ENCODE peak calls at places on chromosomes 16 and 17, in nine cellular contexts. One of them, this sample, is unnamed.

GRCh38 chr17:71398706-71399620 is 721.9 kb upstream of the SOX9 start:
- DNase-seq in fibroblast of mammary gland: no peak
- DNase-seq in mesothelial cell of epicardium: no peak
- DNase-seq in omental fat pad: no peak
- DNase-seq in fibroblast of pulmonary artery: peak
- DNase-seq in bronchial epithelial cell: no peak
- DNase-seq in kidney epithelial cell: no peak
- DNase-seq in prostate gland: no peak
- DNase-seq in tibial artery: no peak
- DNase-seq in this sample: no peak

GRCh38 chr17:27882162-27882840 is 10.9 kb downstream of the LYRM9 start:
- DNase-seq in fibroblast of mammary gland: no peak
- DNase-seq in mesothelial cell of epicardium: no peak
- DNase-seq in omental fat pad: no peak
- DNase-seq in fibroblast of pulmonary artery: no peak
- DNase-seq in bronchial epithelial cell: no peak
- DNase-seq in kidney epithelial cell: no peak
- DNase-seq in prostate gland: no peak
- DNase-seq in tibial artery: no peak
- DNase-seq in this sample: no peak

GRCh38 chr16:58366247-58367031 is 25.8 kb upstream of the GINS3 start:
- DNase-seq in fibroblast of mammary gland: peak
- DNase-seq in mesothelial cell of epicardium: no peak
- DNase-seq in omental fat pad: no peak
- DNase-seq in fibroblast of pulmonary artery: peak
- DNase-seq in bronchial epithelial cell: peak
- DNase-seq in kidney epithelial cell: peak
- DNase-seq in prostate gland: no peak
- DNase-seq in tibial artery: no peak
- DNase-seq in this sample: peak

GRCh38 chr16:31875112-31875803 is 1.7 kb downstream of the ZNF267 start:
- DNase-seq in fibroblast of mammary gland: peak
- DNase-seq in mesothelial cell of epicardium: no peak
- DNase-seq in omental fat pad: no peak
- DNase-seq in fibroblast of pulmonary artery: peak
- DNase-seq in bronchial epithelial cell: peak
- DNase-seq in kidney epithelial cell: no peak
- DNase-seq in prostate gland: no peak
- DNase-seq in tibial artery: no peak
- DNase-seq in this sample: peak

GRCh38 chr16:25751230-25751629 is 59.5 kb downstream of the HS3ST4 start:
- DNase-seq in fibroblast of mammary gland: no peak
- DNase-seq in mesothelial cell of epicardium: no peak
- DNase-seq in omental fat pad: no peak
- DNase-seq in fibroblast of pulmonary artery: no peak
- DNase-seq in bronchial epithelial cell: no peak
- DNase-seq in kidney epithelial cell: no peak
- DNase-seq in prostate gland: no peak
- DNase-seq in tibial artery: no peak
- DNase-seq in this sample: no peak

GRCh38 chr16:26606381-26607150 is 460.2 kb upstream of the C16orf82 start:
- DNase-seq in fibroblast of mammary gland: no peak
- DNase-seq in mesothelial cell of epicardium: no peak
- DNase-seq in omental fat pad: no peak
- DNase-seq in fibroblast of pulmonary artery: no peak
- DNase-seq in bronchial epithelial cell: no peak
- DNase-seq in kidney epithelial cell: no peak
- DNase-seq in prostate gland: no peak
- DNase-seq in tibial artery: no peak
- DNase-seq in this sample: no peak

GRCh38 chr17:76997981-76998531 is 129.9 kb downstream of the MGAT5B start:
- DNase-seq in fibroblast of mammary gland: no peak
- DNase-seq in mesothelial cell of epicardium: no peak
- DNase-seq in omental fat pad: no peak
- DNase-seq in fibroblast of pulmonary artery: no peak
- DNase-seq in bronchial epithelial cell: no peak
- DNase-seq in kidney epithelial cell: no peak
- DNase-seq in prostate gland: no peak
- DNase-seq in tibial artery: no peak
- DNase-seq in this sample: no peak

GRCh38 chr17:71496552-71496951 is 624.3 kb upstream of the SOX9 start:
- DNase-seq in fibroblast of mammary gland: no peak
- DNase-seq in mesothelial cell of epicardium: no peak
- DNase-seq in omental fat pad: no peak
- DNase-seq in fibroblast of pulmonary artery: no peak
- DNase-seq in bronchial epithelial cell: peak
- DNase-seq in kidney epithelial cell: no peak
- DNase-seq in prostate gland: no peak
- DNase-seq in tibial artery: no peak
- DNase-seq in this sample: no peak

GRCh38 chr16:86060381-86061317 is 161.7 kb downstream of the IRF8 start:
- DNase-seq in fibroblast of mammary gland: no peak
- DNase-seq in mesothelial cell of epicardium: no peak
- DNase-seq in omental fat pad: no peak
- DNase-seq in fibroblast of pulmonary artery: no peak
- DNase-seq in bronchial epithelial cell: no peak
- DNase-seq in kidney epithelial cell: no peak
- DNase-seq in prostate gland: no peak
- DNase-seq in tibial artery: no peak
- DNase-seq in this sample: no peak

GRCh38 chr17:27559506-27559931 is 71.5 kb upstream of the LGALS9 start:
- DNase-seq in fibroblast of mammary gland: peak
- DNase-seq in mesothelial cell of epicardium: no peak
- DNase-seq in omental fat pad: no peak
- DNase-seq in fibroblast of pulmonary artery: peak
- DNase-seq in bronchial epithelial cell: no peak
- DNase-seq in kidney epithelial cell: no peak
- DNase-seq in prostate gland: no peak
- DNase-seq in tibial artery: peak
- DNase-seq in this sample: no peak

GRCh38 chr16:2912330-2913199 is 834 bp downstream of the FLYWCH1 start:
- DNase-seq in fibroblast of mammary gland: peak
- DNase-seq in mesothelial cell of epicardium: peak
- DNase-seq in omental fat pad: no peak
- DNase-seq in fibroblast of pulmonary artery: peak
- DNase-seq in bronchial epithelial cell: no peak
- DNase-seq in kidney epithelial cell: no peak
- DNase-seq in prostate gland: no peak
- DNase-seq in tibial artery: no peak
- DNase-seq in this sample: peak

GRCh38 chr16:72530434-72530833 is 358.5 kb upstream of the PMFBP1 start:
- DNase-seq in fibroblast of mammary gland: peak
- DNase-seq in mesothelial cell of epicardium: no peak
- DNase-seq in omental fat pad: no peak
- DNase-seq in fibroblast of pulmonary artery: peak
- DNase-seq in bronchial epithelial cell: peak
- DNase-seq in kidney epithelial cell: no peak
- DNase-seq in prostate gland: no peak
- DNase-seq in tibial artery: no peak
- DNase-seq in this sample: peak

GRCh38 chr16:11852092-11852809 is 909 bp upstream of the RSL1D1 start:
- DNase-seq in fibroblast of mammary gland: peak
- DNase-seq in mesothelial cell of epicardium: no peak
- DNase-seq in omental fat pad: no peak
- DNase-seq in fibroblast of pulmonary artery: no peak
- DNase-seq in bronchial epithelial cell: no peak
- DNase-seq in kidney epithelial cell: no peak
- DNase-seq in prostate gland: no peak
- DNase-seq in tibial artery: no peak
- DNase-seq in this sample: peak

GRCh38 chr17:69593351-69593715 is 178.8 kb downstream of the MAP2K6 start:
- DNase-seq in fibroblast of mammary gland: no peak
- DNase-seq in mesothelial cell of epicardium: no peak
- DNase-seq in omental fat pad: no peak
- DNase-seq in fibroblast of pulmonary artery: no peak
- DNase-seq in bronchial epithelial cell: no peak
- DNase-seq in kidney epithelial cell: no peak
- DNase-seq in prostate gland: no peak
- DNase-seq in tibial artery: no peak
- DNase-seq in this sample: no peak

GRCh38 chr17:64256913-64257807 is 5.9 kb downstream of the TEX2 start:
- DNase-seq in fibroblast of mammary gland: no peak
- DNase-seq in mesothelial cell of epicardium: no peak
- DNase-seq in omental fat pad: no peak
- DNase-seq in fibroblast of pulmonary artery: peak
- DNase-seq in bronchial epithelial cell: no peak
- DNase-seq in kidney epithelial cell: no peak
- DNase-seq in prostate gland: no peak
- DNase-seq in tibial artery: no peak
- DNase-seq in this sample: peak

GRCh38 chr17:81519284-81520020 is 6.9 kb upstream of the ACTG1 start:
- DNase-seq in fibroblast of mammary gland: no peak
- DNase-seq in mesothelial cell of epicardium: peak
- DNase-seq in omental fat pad: no peak
- DNase-seq in fibroblast of pulmonary artery: no peak
- DNase-seq in bronchial epithelial cell: peak
- DNase-seq in kidney epithelial cell: no peak
- DNase-seq in prostate gland: peak
- DNase-seq in tibial artery: no peak
- DNase-seq in this sample: peak

DNA sequence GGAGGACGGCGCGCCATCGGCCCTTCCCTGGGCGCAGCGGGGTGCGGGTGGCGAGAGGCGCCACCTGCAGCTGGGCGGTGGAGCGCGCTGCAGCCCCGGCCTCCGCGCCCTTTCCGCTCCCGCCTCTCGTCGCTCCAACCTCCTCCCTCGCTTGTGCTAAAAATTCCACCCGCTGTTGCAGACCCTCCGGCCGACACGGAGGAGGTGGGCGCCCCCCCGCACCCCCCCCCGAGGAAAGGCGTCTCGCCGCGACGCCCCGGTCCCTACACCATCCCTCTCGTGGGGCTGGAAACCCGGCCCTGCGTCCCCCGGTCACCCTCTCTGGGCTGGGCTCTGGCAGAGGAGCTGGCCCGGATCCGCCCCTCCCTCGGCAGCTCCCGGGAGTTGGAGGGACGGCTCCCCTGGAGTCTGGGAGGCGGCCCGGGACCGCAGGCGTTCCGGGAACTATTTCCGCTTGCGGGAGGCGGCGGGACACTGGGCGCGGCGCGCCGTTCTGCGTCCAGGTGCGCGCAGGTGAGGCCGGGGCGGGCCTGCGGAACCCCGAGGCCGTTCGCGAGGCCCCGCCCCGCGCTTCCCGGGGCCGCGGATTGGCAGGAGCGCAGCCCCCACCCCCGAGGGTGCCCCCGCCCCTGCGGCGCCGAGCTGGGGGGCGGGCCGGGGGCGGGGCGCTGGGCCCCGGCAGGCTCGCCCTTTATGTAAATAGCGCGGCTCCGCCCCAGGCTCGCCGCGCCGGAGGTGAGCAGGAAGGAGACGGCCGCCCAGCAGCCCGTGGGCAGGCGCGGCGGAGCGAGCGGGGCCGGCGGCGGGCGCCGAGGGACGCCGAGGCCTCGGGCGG is at the start of gene LLGL2:
- DNase-seq in fibroblast of mammary gland: no peak
- DNase-seq in mesothelial cell of epicardium: peak
- DNase-seq in omental fat pad: no peak
- DNase-seq in fibroblast of pulmonary artery: peak
- DNase-seq in bronchial epithelial cell: peak
- DNase-seq in kidney epithelial cell: peak
- DNase-seq in prostate gland: peak
- DNase-seq in tibial artery: peak
- DNase-seq in this sample: peak
- TF ChIP-seq CTCF in fibroblast of mammary gland: no peak
- TF ChIP-seq CTCF in mesothelial cell of epicardium: no peak
- TF ChIP-seq CTCF in omental fat pad: no peak
- TF ChIP-seq CTCF in fibroblast of pulmonary artery: no peak
- TF ChIP-seq CTCF in bronchial epithelial cell: peak
- TF ChIP-seq CTCF in kidney epithelial cell: peak
- TF ChIP-seq CTCF in prostate gland: peak
- TF ChIP-seq CTCF in tibial artery: peak
- TF ChIP-seq CTCF in this sample: peak

GRCh38 chr16:81405702-81406113 is 38.9 kb upstream of the CMIP start:
- DNase-seq in fibroblast of mammary gland: peak
- DNase-seq in mesothelial cell of epicardium: no peak
- DNase-seq in omental fat pad: no peak
- DNase-seq in fibroblast of pulmonary artery: peak
- DNase-seq in bronchial epithelial cell: peak
- DNase-seq in kidney epithelial cell: peak
- DNase-seq in prostate gland: no peak
- DNase-seq in tibial artery: no peak
- DNase-seq in this sample: peak
- TF ChIP-seq CTCF in fibroblast of mammary gland: no peak
- TF ChIP-seq CTCF in mesothelial cell of epicardium: peak
- TF ChIP-seq CTCF in omental fat pad: no peak
- TF ChIP-seq CTCF in fibroblast of pulmonary artery: peak
- TF ChIP-seq CTCF in bronchial epithelial cell: peak
- TF ChIP-seq CTCF in kidney epithelial cell: peak
- TF ChIP-seq CTCF in prostate gland: no peak
- TF ChIP-seq CTCF in tibial artery: no peak
- TF ChIP-seq CTCF in this sample: peak

GRCh38 chr17:1368588-1368987 is 31.4 kb downstream of the YWHAE start:
- DNase-seq in fibroblast of mammary gland: no peak
- DNase-seq in mesothelial cell of epicardium: no peak
- DNase-seq in omental fat pad: no peak
- DNase-seq in fibroblast of pulmonary artery: no peak
- DNase-seq in bronchial epithelial cell: no peak
- DNase-seq in kidney epithelial cell: no peak
- DNase-seq in prostate gland: no peak
- DNase-seq in tibial artery: no peak
- DNase-seq in this sample: no peak

GRCh38 chr17:1366234-1366633 is 33.8 kb downstream of the YWHAE start:
- DNase-seq in fibroblast of mammary gland: no peak
- DNase-seq in mesothelial cell of epicardium: no peak
- DNase-seq in omental fat pad: no peak
- DNase-seq in fibroblast of pulmonary artery: no peak
- DNase-seq in bronchial epithelial cell: no peak
- DNase-seq in kidney epithelial cell: no peak
- DNase-seq in prostate gland: no peak
- DNase-seq in tibial artery: no peak
- DNase-seq in this sample: no peak

GRCh38 chr17:1367351-1367745 is 32.7 kb downstream of the YWHAE start:
- DNase-seq in fibroblast of mammary gland: peak
- DNase-seq in mesothelial cell of epicardium: no peak
- DNase-seq in omental fat pad: no peak
- DNase-seq in fibroblast of pulmonary artery: no peak
- DNase-seq in bronchial epithelial cell: no peak
- DNase-seq in kidney epithelial cell: no peak
- DNase-seq in prostate gland: no peak
- DNase-seq in tibial artery: no peak
- DNase-seq in this sample: peak

GRCh38 chr17:1362964-1363363 is 37.1 kb downstream of the YWHAE start:
- DNase-seq in fibroblast of mammary gland: peak
- DNase-seq in mesothelial cell of epicardium: no peak
- DNase-seq in omental fat pad: no peak
- DNase-seq in fibroblast of pulmonary artery: peak
- DNase-seq in bronchial epithelial cell: no peak
- DNase-seq in kidney epithelial cell: no peak
- DNase-seq in prostate gland: no peak
- DNase-seq in tibial artery: peak
- DNase-seq in this sample: peak

GRCh38 chr17:1365445-1366039 is 34.5 kb downstream of the YWHAE start:
- DNase-seq in fibroblast of mammary gland: peak
- DNase-seq in mesothelial cell of epicardium: peak
- DNase-seq in omental fat pad: no peak
- DNase-seq in fibroblast of pulmonary artery: peak
- DNase-seq in bronchial epithelial cell: peak
- DNase-seq in kidney epithelial cell: peak
- DNase-seq in prostate gland: peak
- DNase-seq in tibial artery: peak
- DNase-seq in this sample: peak
- TF ChIP-seq CTCF in fibroblast of mammary gland: peak
- TF ChIP-seq CTCF in mesothelial cell of epicardium: peak
- TF ChIP-seq CTCF in omental fat pad: peak
- TF ChIP-seq CTCF in fibroblast of pulmonary artery: peak
- TF ChIP-seq CTCF in bronchial epithelial cell: peak
- TF ChIP-seq CTCF in kidney epithelial cell: peak
- TF ChIP-seq CTCF in prostate gland: peak
- TF ChIP-seq CTCF in tibial artery: peak
- TF ChIP-seq CTCF in this sample: peak

GRCh38 chr16:67431077-67431804 is at the start of gene HSD11B2:
- DNase-seq in fibroblast of mammary gland: no peak
- DNase-seq in mesothelial cell of epicardium: peak
- DNase-seq in omental fat pad: no peak
- DNase-seq in fibroblast of pulmonary artery: peak
- DNase-seq in bronchial epithelial cell: peak
- DNase-seq in kidney epithelial cell: no peak
- DNase-seq in prostate gland: peak
- DNase-seq in tibial artery: no peak
- DNase-seq in this sample: peak
- TF ChIP-seq CTCF in fibroblast of mammary gland: no peak
- TF ChIP-seq CTCF in mesothelial cell of epicardium: no peak
- TF ChIP-seq CTCF in omental fat pad: no peak
- TF ChIP-seq CTCF in fibroblast of pulmonary artery: no peak
- TF ChIP-seq CTCF in bronchial epithelial cell: peak
- TF ChIP-seq CTCF in kidney epithelial cell: no peak
- TF ChIP-seq CTCF in prostate gland: no peak
- TF ChIP-seq CTCF in tibial artery: no peak
- TF ChIP-seq CTCF in this sample: no peak

This sample was measured in MCF 10A.